ENCODE peak calls at places on chromosomes 5 and 9, in seven cellular contexts. T is progenitor cell of endocrine pancreas, Z is endodermal cell, B is fibroblast of mammary gland, J is heart right ventricle, E is BJ, V is BE2C. G is an unnamed sample.
A peak's percentile ranks its signal among the peaks of the same experiment; 100 is the strongest.

GRCh38 chr5:77168187-77168883 is 42.1 kb upstream of the PDE8B start:
- DNase-seq in V (peak; percentile 30), T (no peak), B (no peak), Z (peak; percentile 27), E (no peak), J (peak; percentile 64), G (no peak)

GRCh38 chr5:109951758-109952157 is 262.0 kb downstream of the MAN2A1 start:
- DNase-seq in E (no peak), Z (no peak), J (no peak), T (no peak), B (no peak), V (no peak), G (no peak)

GRCh38 chr5:109454726-109455505 is 45.1 kb upstream of the PJA2 start:
- DNase-seq in V (no peak), J (no peak), Z (no peak), T (no peak), E (no peak), B (peak; percentile 69), G (peak; percentile 11)

GRCh38 chr5:6832994-6833393 is 119.8 kb downstream of the TENT4A start:
- DNase-seq in V (no peak), Z (no peak), E (peak; percentile 13), T (no peak), J (no peak), B (no peak), G (no peak)

GRCh38 chr9:130352081-130352480 is 86.5 kb downstream of the HMCN2 start:
- DNase-seq in E (no peak), V (no peak), J (no peak), B (no peak), Z (no peak), T (no peak), G (no peak)

GRCh38 chr9:75624984-75625383 is 265.5 kb upstream of the PCSK5 start:
- DNase-seq in T (no peak), E (no peak), J (no peak), Z (no peak), B (no peak), V (no peak), G (no peak)

GRCh38 chr9:104854613-104855012 is 73.3 kb downstream of the ABCA1 start:
- DNase-seq in J (no peak), E (no peak), Z (no peak), B (no peak), T (no peak), V (no peak), G (no peak)

GRCh38 chr5:92637247-92637646 is 943.8 kb downstream of the NR2F1-AS1 start:
- DNase-seq in Z (no peak), E (no peak), T (no peak), V (no peak), J (no peak), B (no peak), G (no peak)

GRCh38 chr9:70609542-70610286 is 195.3 kb upstream of the KLF9 start:
- DNase-seq in B (peak; percentile 99), Z (no peak), V (no peak), J (peak; percentile 75), E (peak; percentile 84), T (no peak), G (peak; percentile 91)

GRCh38 chr9:118701985-118702384 is 667.2 kb downstream of the BRINP1 start:
- DNase-seq in J (no peak), E (no peak), Z (no peak), B (no peak), V (no peak), T (no peak), G (no peak)

DNA sequence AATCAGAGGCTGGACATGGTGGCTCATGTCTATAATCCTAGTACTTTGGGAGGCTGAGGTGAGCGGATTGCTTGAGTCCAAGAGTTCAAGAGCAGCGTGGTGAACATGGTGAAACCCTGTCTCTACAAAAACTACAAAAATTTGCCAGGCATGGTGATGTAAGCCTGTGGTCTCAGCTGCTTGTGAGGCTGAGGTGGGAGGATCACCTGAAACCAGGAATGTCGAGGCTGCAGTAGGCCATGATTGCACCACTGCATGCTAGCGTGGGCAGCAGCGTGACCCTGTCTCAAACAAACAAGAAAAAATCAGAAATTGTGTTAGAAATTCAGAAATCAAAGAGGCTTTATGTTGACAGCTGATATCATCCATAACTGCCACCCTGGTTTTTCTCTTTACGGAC is 21.4 kb downstream of the JMY start:
- DNase-seq in T (no peak), V (no peak), E (no peak), Z (no peak), B (no peak), J (no peak), G (no peak)
- TF ChIP-seq CTCF in T (no peak), V (no peak), E (no peak), Z (no peak), B (no peak), J (no peak), G (no peak)

GRCh38 chr5:145811834-145812625 is 23.1 kb downstream of the PRELID2 start:
- DNase-seq in E (no peak), Z (no peak), V (no peak), J (peak; percentile 12), B (peak; percentile 53), T (no peak), G (no peak)
- TF ChIP-seq CTCF in E (peak; percentile 28), Z (peak; percentile 72), V (peak; percentile 17), J (no peak), B (peak; percentile 32), T (peak; percentile 11), G (no peak)

GRCh38 chr5:12294151-12294550 is 389.9 kb upstream of the CTNND2 start:
- DNase-seq in Z (no peak), T (no peak), J (no peak), B (no peak), V (no peak), E (no peak), G (no peak)

GRCh38 chr5:12292610-12293204 is 388.5 kb upstream of the CTNND2 start:
- DNase-seq in V (no peak), T (no peak), Z (peak; percentile 52), J (no peak), E (no peak), B (peak; percentile 3), G (no peak)
- TF ChIP-seq CTCF in V (no peak), T (peak; percentile 34), Z (peak; percentile 80), J (no peak), E (no peak), B (peak; percentile 7), G (no peak)

GRCh38 chr9:17739022-17739421 is 160.2 kb downstream of the SH3GL2 start:
- DNase-seq in B (no peak), J (no peak), E (no peak), V (no peak), Z (no peak), T (no peak), G (no peak)

GRCh38 chr9:17731308-17731707 is 152.4 kb downstream of the SH3GL2 start:
- DNase-seq in B (no peak), V (no peak), T (no peak), E (no peak), J (no peak), Z (no peak), G (no peak)

GRCh38 chr9:17735859-17736258 is 157.0 kb downstream of the SH3GL2 start:
- DNase-seq in Z (no peak), E (no peak), V (no peak), T (no peak), J (no peak), B (no peak), G (no peak)

GRCh38 chr9:17734674-17735073 is 155.8 kb downstream of the SH3GL2 start:
- DNase-seq in Z (no peak), J (no peak), E (peak; percentile 9), T (no peak), V (no peak), B (no peak), G (no peak)
- TF ChIP-seq CTCF in Z (no peak), J (no peak), E (no peak), T (no peak), V (no peak), B (no peak), G (no peak)

DNA sequence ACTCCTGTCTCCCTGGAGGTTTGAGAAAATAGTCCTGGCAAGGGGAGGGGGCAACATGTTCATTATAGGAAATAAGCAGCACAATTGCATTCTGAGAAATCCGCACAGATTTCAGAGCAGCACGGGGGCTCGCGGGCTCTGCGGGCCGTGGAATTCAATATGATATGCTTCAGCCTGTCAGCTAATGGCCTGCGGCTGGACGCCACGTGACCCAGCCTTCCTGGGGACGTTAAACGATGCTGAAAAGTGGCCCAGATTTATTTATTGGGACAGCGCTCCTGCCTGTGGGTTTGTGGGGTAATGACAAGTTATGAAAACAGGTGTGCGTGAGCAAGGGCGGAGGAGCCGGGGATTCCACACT is 156.5 kb downstream of the DAB2IP start:
- DNase-seq in T (no peak), V (no peak), Z (peak; percentile 29), J (no peak), B (no peak), E (no peak), G (no peak)
- TF ChIP-seq CTCF in T (no peak), V (no peak), Z (no peak), J (no peak), B (no peak), E (no peak), G (no peak)

GRCh38 chr5:4511996-4512656 is 628.0 kb upstream of the ADAMTS16 start:
- DNase-seq in T (peak; percentile 64), Z (peak; percentile 86), V (peak; percentile 28), E (no peak), J (peak; percentile 7), B (peak; percentile 3), G (no peak)
- TF ChIP-seq CTCF in T (peak; percentile 79), Z (peak; percentile 77), V (peak; percentile 24), E (no peak), J (peak; percentile 8), B (peak; percentile 7), G (no peak)

GRCh38 chr5:134575316-134575715 is 49.8 kb downstream of the JADE2 start:
- DNase-seq in E (no peak), T (no peak), V (no peak), J (no peak), Z (no peak), B (no peak), G (no peak)
- TF ChIP-seq CTCF in E (no peak), T (no peak), V (no peak), J (no peak), Z (no peak), B (no peak), G (no peak)

DNA sequence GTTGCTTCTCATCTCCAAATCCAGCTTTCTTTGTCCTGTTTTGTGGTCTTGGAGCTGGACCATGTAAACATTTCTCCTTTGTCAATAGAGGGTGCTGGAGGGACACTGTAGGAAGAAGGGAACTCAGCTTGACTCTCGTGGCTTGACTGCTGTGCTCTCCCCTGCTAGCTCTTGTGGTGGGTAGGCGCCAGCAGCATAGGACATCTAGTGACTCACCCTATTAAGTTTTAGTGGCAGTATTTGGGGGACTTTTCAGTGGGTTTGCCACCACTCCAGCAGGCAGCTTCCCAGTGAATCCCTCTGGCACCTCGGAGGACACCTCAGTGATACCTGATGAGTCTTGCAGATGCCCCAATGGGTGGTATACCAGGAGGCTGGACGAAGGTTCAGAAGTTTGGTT is 97.8 kb downstream of the TSSK1B start:
- DNase-seq in B (peak; percentile 75), Z (peak; percentile 78), E (no peak), V (peak; percentile 83), T (no peak), J (peak; percentile 54), G (no peak)
- TF ChIP-seq CTCF in B (peak; percentile 54), Z (peak; percentile 68), E (peak; percentile 48), V (peak; percentile 94), T (peak; percentile 42), J (peak; percentile 47), G (peak; percentile 41)

DNA sequence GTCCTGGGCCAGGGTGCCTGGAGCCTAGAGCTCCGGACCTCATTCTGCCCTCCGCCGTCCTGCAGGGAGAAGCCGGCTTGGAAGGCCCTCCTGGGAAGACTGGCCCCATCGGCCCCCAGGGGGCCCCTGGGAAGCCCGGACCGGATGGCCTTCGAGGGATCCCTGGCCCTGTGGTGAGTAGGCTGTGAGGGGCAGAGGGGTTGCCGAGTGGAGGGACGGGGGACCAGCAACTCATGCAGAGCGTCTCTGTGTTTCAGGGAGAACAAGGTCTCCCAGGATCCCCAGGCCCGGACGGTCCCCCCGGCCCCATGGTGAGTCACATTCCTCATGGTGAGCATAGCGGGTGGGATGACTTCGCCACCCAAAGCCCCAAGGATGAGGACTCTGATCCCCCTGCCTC is 62.0 kb upstream of the FCN2 start:
- DNase-seq in J (no peak), T (no peak), Z (no peak), E (no peak), B (no peak), V (no peak), G (no peak)
- TF ChIP-seq CTCF in J (no peak), T (no peak), Z (no peak), E (no peak), B (no peak), V (no peak), G (no peak)

G was measured in HFF-Myc.